ENCODE peak calls at places on chromosomes 3 and 15, in four cellular contexts. Q is endothelial cell, W is ACHN, P is HL-60. D is an unnamed sample.

GRCh38 chr3:51535146-51536019 is 3.1 kb upstream of the RAD54L2 start:
- DNase-seq in W (no peak), Q (no peak), P (no peak), D (no peak)

GRCh38 chr3:192194081-192194480 is 533.3 kb downstream of the FGF12 start:
- DNase-seq in Q (no peak), W (no peak), P (no peak), D (no peak)

GRCh38 chr3:109336272-109336957 is 931 bp downstream of the DPPA4 start:
- DNase-seq in Q (peak), W (no peak), P (no peak), D (no peak)

GRCh38 chr15:74123131-74123429 is 7.3 kb upstream of the ISLR2 start:
- DNase-seq in P (no peak), Q (no peak), W (no peak), D (peak)

GRCh38 chr3:174199696-174200095 is 659.4 kb upstream of the NAALADL2 start:
- DNase-seq in P (no peak), Q (no peak), W (no peak), D (no peak)

GRCh38 chr3:33729993-33730392 is 11.9 kb upstream of the CLASP2 start:
- DNase-seq in Q (no peak), W (no peak), P (no peak), D (no peak)

GRCh38 chr3:5411786-5412185 is 224.3 kb downstream of the EDEM1 start:
- DNase-seq in P (no peak), W (no peak), Q (no peak), D (no peak)

GRCh38 chr3:65919841-65920240 is 118.9 kb downstream of the MAGI1 start:
- DNase-seq in W (no peak), P (no peak), Q (no peak), D (no peak)

GRCh38 chr3:50481992-50482391 is 21.4 kb downstream of the CACNA2D2 start:
- DNase-seq in P (no peak), Q (no peak), W (no peak), D (no peak)

GRCh38 chr3:50573566-50574279 is 4.4 kb downstream of the HEMK1 start:
- DNase-seq in Q (no peak), W (no peak), P (no peak), D (no peak)

GRCh38 chr15:52503788-52504496 is 24.7 kb downstream of the MYO5A start:
- DNase-seq in W (no peak), Q (no peak), P (peak), D (no peak)

GRCh38 chr3:32146669-32147315 is 40.4 kb downstream of the GPD1L start:
- DNase-seq in P (no peak), Q (no peak), W (no peak), D (no peak)

GRCh38 chr15:83210619-83211018 is 3.0 kb upstream of the HDGFL3 start:
- DNase-seq in W (no peak), Q (no peak), P (no peak), D (no peak)

GRCh38 chr3:44883213-44883955 is 9.0 kb downstream of the TGM4 start:
- DNase-seq in P (no peak), W (no peak), Q (no peak), D (no peak)

GRCh38 chr3:56404884-56405283 is 63.4 kb downstream of the ERC2 start:
- DNase-seq in Q (no peak), W (no peak), P (no peak), D (no peak)

GRCh38 chr15:50247819-50248650 is 17.5 kb downstream of the HDC start:
- DNase-seq in W (no peak), Q (no peak), P (no peak), D (peak)

GRCh38 chr15:40815042-40815678 is 7.9 kb upstream of the DNAJC17 start:
- DNase-seq in Q (no peak), P (no peak), W (no peak), D (no peak)

GRCh38 chr15:89673162-89673506 is 6.0 kb downstream of the PLIN1 start:
- DNase-seq in W (peak), Q (peak), P (no peak), D (no peak)

GRCh38 chr3:111498022-111498421 is 44.0 kb upstream of the CD96 start:
- DNase-seq in W (no peak), P (no peak), Q (no peak), D (no peak)

GRCh38 chr3:184062637-184063036 is 9.8 kb downstream of the HTR3C start:
- DNase-seq in W (no peak), P (no peak), Q (no peak), D (no peak)

GRCh38 chr3:56086355-56086754 is 381.9 kb downstream of the ERC2 start:
- DNase-seq in Q (no peak), W (no peak), P (no peak), D (no peak)